ENCODE peak calls at places on chromosome 2, in four cellular contexts. One of them, this sample, is unnamed.

GRCh38 chr2:128984855-128985254 is 666.2 kb upstream of the HS6ST1 start:
- DNase-seq in activated CD4-positive, alpha-beta T cell treated with anti-CD3 and anti-CD28 coated beads, Interleukin-2, amount 50 U/mL, for 1 hour: no peak
- DNase-seq in amygdala: no peak
- DNase-seq in type B pancreatic cell: no peak
- DNase-seq in this sample: peak; percentile 51

GRCh38 chr2:23661276-23662050 is 265.5 kb downstream of the ATAD2B start:
- DNase-seq in activated CD4-positive, alpha-beta T cell treated with anti-CD3 and anti-CD28 coated beads, Interleukin-2, amount 50 U/mL, for 1 hour: no peak
- DNase-seq in amygdala: no peak
- DNase-seq in type B pancreatic cell: no peak
- DNase-seq in this sample: no peak

GRCh38 chr2:151560289-151560688 is 150.6 kb downstream of the RIF1 start:
- DNase-seq in activated CD4-positive, alpha-beta T cell treated with anti-CD3 and anti-CD28 coated beads, Interleukin-2, amount 50 U/mL, for 1 hour: no peak
- DNase-seq in amygdala: no peak
- DNase-seq in type B pancreatic cell: no peak
- DNase-seq in this sample: no peak

GRCh38 chr2:237996041-237996593 is 29.3 kb downstream of the UBE2F start:
- DNase-seq in activated CD4-positive, alpha-beta T cell treated with anti-CD3 and anti-CD28 coated beads, Interleukin-2, amount 50 U/mL, for 1 hour: no peak
- DNase-seq in amygdala: no peak
- DNase-seq in type B pancreatic cell: peak; percentile 10
- DNase-seq in this sample: no peak

GRCh38 chr2:197805598-197806316 is 1.4 kb downstream of the PLCL1 start:
- DNase-seq in activated CD4-positive, alpha-beta T cell treated with anti-CD3 and anti-CD28 coated beads, Interleukin-2, amount 50 U/mL, for 1 hour: no peak
- DNase-seq in amygdala: no peak
- DNase-seq in type B pancreatic cell: no peak
- DNase-seq in this sample: no peak

GRCh38 chr2:174535757-174536703 is 49.2 kb upstream of the GPR155 start:
- DNase-seq in activated CD4-positive, alpha-beta T cell treated with anti-CD3 and anti-CD28 coated beads, Interleukin-2, amount 50 U/mL, for 1 hour: no peak
- DNase-seq in amygdala: no peak
- DNase-seq in type B pancreatic cell: no peak
- DNase-seq in this sample: no peak

GRCh38 chr2:232336241-232336736 is 42.3 kb upstream of the ALPP start:
- DNase-seq in activated CD4-positive, alpha-beta T cell treated with anti-CD3 and anti-CD28 coated beads, Interleukin-2, amount 50 U/mL, for 1 hour: no peak
- DNase-seq in amygdala: no peak
- DNase-seq in type B pancreatic cell: peak; percentile 64
- DNase-seq in this sample: peak; percentile 82

GRCh38 chr2:174586418-174586817 is 11.2 kb downstream of the WIPF1 start:
- DNase-seq in activated CD4-positive, alpha-beta T cell treated with anti-CD3 and anti-CD28 coated beads, Interleukin-2, amount 50 U/mL, for 1 hour: no peak
- DNase-seq in amygdala: no peak
- DNase-seq in type B pancreatic cell: no peak
- DNase-seq in this sample: no peak

GRCh38 chr2:25341753-25342371 is at the start of gene DNMT3A:
- DNase-seq in activated CD4-positive, alpha-beta T cell treated with anti-CD3 and anti-CD28 coated beads, Interleukin-2, amount 50 U/mL, for 1 hour: peak; percentile 58
- DNase-seq in amygdala: peak; percentile 64
- DNase-seq in type B pancreatic cell: no peak
- DNase-seq in this sample: no peak

GRCh38 chr2:240217431-240218301 is 77.2 kb upstream of the OTOS start:
- DNase-seq in activated CD4-positive, alpha-beta T cell treated with anti-CD3 and anti-CD28 coated beads, Interleukin-2, amount 50 U/mL, for 1 hour: no peak
- DNase-seq in amygdala: no peak
- DNase-seq in type B pancreatic cell: no peak
- DNase-seq in this sample: peak; percentile 84

GRCh38 chr2:131673400-131674173 is 145.9 kb downstream of the CCDC74A start:
- DNase-seq in activated CD4-positive, alpha-beta T cell treated with anti-CD3 and anti-CD28 coated beads, Interleukin-2, amount 50 U/mL, for 1 hour: peak; percentile 57
- DNase-seq in amygdala: peak; percentile 59
- DNase-seq in type B pancreatic cell: peak; percentile 83
- DNase-seq in this sample: no peak

GRCh38 chr2:192444286-192444838 is 249.6 kb upstream of the TMEFF2 start:
- DNase-seq in activated CD4-positive, alpha-beta T cell treated with anti-CD3 and anti-CD28 coated beads, Interleukin-2, amount 50 U/mL, for 1 hour: no peak
- DNase-seq in amygdala: no peak
- DNase-seq in type B pancreatic cell: no peak
- DNase-seq in this sample: no peak

GRCh38 chr2:237743561-237744269 is 54.9 kb upstream of the RBM44 start:
- DNase-seq in activated CD4-positive, alpha-beta T cell treated with anti-CD3 and anti-CD28 coated beads, Interleukin-2, amount 50 U/mL, for 1 hour: no peak
- DNase-seq in amygdala: no peak
- DNase-seq in type B pancreatic cell: no peak
- DNase-seq in this sample: no peak

GRCh38 chr2:58852905-58853304 is 611.8 kb upstream of the FANCL start:
- DNase-seq in activated CD4-positive, alpha-beta T cell treated with anti-CD3 and anti-CD28 coated beads, Interleukin-2, amount 50 U/mL, for 1 hour: no peak
- DNase-seq in amygdala: no peak
- DNase-seq in type B pancreatic cell: no peak
- DNase-seq in this sample: no peak

GRCh38 chr2:234979204-234980167 is 27.7 kb downstream of the SH3BP4 start:
- DNase-seq in activated CD4-positive, alpha-beta T cell treated with anti-CD3 and anti-CD28 coated beads, Interleukin-2, amount 50 U/mL, for 1 hour: no peak
- DNase-seq in amygdala: no peak
- DNase-seq in type B pancreatic cell: no peak
- DNase-seq in this sample: no peak

GRCh38 chr2:215884741-215885140 is 128.6 kb downstream of the MREG start:
- DNase-seq in activated CD4-positive, alpha-beta T cell treated with anti-CD3 and anti-CD28 coated beads, Interleukin-2, amount 50 U/mL, for 1 hour: no peak
- DNase-seq in amygdala: no peak
- DNase-seq in type B pancreatic cell: no peak
- DNase-seq in this sample: no peak

GRCh38 chr2:195763866-195764265 is 106.8 kb downstream of the SLC39A10 start:
- DNase-seq in activated CD4-positive, alpha-beta T cell treated with anti-CD3 and anti-CD28 coated beads, Interleukin-2, amount 50 U/mL, for 1 hour: no peak
- DNase-seq in amygdala: no peak
- DNase-seq in type B pancreatic cell: no peak
- DNase-seq in this sample: no peak

GRCh38 chr2:5908030-5908429 is 215.8 kb downstream of the SOX11 start:
- DNase-seq in activated CD4-positive, alpha-beta T cell treated with anti-CD3 and anti-CD28 coated beads, Interleukin-2, amount 50 U/mL, for 1 hour: no peak
- DNase-seq in amygdala: no peak
- DNase-seq in type B pancreatic cell: no peak
- DNase-seq in this sample: no peak

GRCh38 chr2:205051417-205051816 is 506.1 kb downstream of the PARD3B start:
- DNase-seq in activated CD4-positive, alpha-beta T cell treated with anti-CD3 and anti-CD28 coated beads, Interleukin-2, amount 50 U/mL, for 1 hour: no peak
- DNase-seq in amygdala: no peak
- DNase-seq in type B pancreatic cell: no peak
- DNase-seq in this sample: no peak

GRCh38 chr2:41912337-41912736 is 135.5 kb upstream of the PKDCC start:
- DNase-seq in activated CD4-positive, alpha-beta T cell treated with anti-CD3 and anti-CD28 coated beads, Interleukin-2, amount 50 U/mL, for 1 hour: no peak
- DNase-seq in amygdala: no peak
- DNase-seq in type B pancreatic cell: no peak
- DNase-seq in this sample: no peak

GRCh38 chr2:239225456-239225855 is 175.4 kb downstream of the HDAC4 start:
- DNase-seq in activated CD4-positive, alpha-beta T cell treated with anti-CD3 and anti-CD28 coated beads, Interleukin-2, amount 50 U/mL, for 1 hour: no peak
- DNase-seq in amygdala: no peak
- DNase-seq in type B pancreatic cell: no peak
- DNase-seq in this sample: peak; percentile 87

GRCh38 chr2:191166111-191166755 is 15.4 kb upstream of the STAT4 start:
- DNase-seq in activated CD4-positive, alpha-beta T cell treated with anti-CD3 and anti-CD28 coated beads, Interleukin-2, amount 50 U/mL, for 1 hour: no peak
- DNase-seq in amygdala: no peak
- DNase-seq in type B pancreatic cell: no peak
- DNase-seq in this sample: no peak

GRCh38 chr2:28341208-28341891 is 51.3 kb upstream of the FOSL2 start:
- DNase-seq in activated CD4-positive, alpha-beta T cell treated with anti-CD3 and anti-CD28 coated beads, Interleukin-2, amount 50 U/mL, for 1 hour: no peak
- DNase-seq in amygdala: no peak
- DNase-seq in type B pancreatic cell: no peak
- DNase-seq in this sample: no peak

GRCh38 chr2:32360416-32360815 is 3.6 kb downstream of the BIRC6 start:
- DNase-seq in activated CD4-positive, alpha-beta T cell treated with anti-CD3 and anti-CD28 coated beads, Interleukin-2, amount 50 U/mL, for 1 hour: no peak
- DNase-seq in amygdala: no peak
- DNase-seq in type B pancreatic cell: no peak
- DNase-seq in this sample: no peak